ENCODE peak calls at places on chromosomes 5 and 9, in five cellular contexts. I is prostate gland, W is spleen, C is tibial nerve, G is sigmoid colon. O is an unnamed sample. For H3K36me3, the result is how much of the 10 kb centered on the place peaks cover.

GRCh38 chr5:137754961-137755762 is 999 bp upstream of the HNRNPA0 start:
- DNase-seq in I (no peak), W (peak), C (no peak), G (no peak), O (no peak)

GRCh38 chr9:7394007-7394774 is 405.4 kb downstream of the DMAC1 start:
- DNase-seq in I (no peak), W (no peak), C (no peak), G (no peak), O (no peak)

GRCh38 chr5:72241346-72242003 is 78.6 kb downstream of the MRPS27 start:
- DNase-seq in I (no peak), W (no peak), C (no peak), G (no peak), O (no peak)

GRCh38 chr9:37229882-37230482 is 109.6 kb downstream of the ZCCHC7 start:
- DNase-seq in I (no peak), W (no peak), C (no peak), G (no peak), O (peak)

GRCh38 chr5:31194892-31195291 is 1.4 kb downstream of the CDH6 start:
- DNase-seq in I (no peak), W (no peak), C (no peak), G (no peak), O (peak)

GRCh38 chr9:106420511-106420944 is 442.4 kb upstream of the ZNF462 start:
- DNase-seq in I (no peak), W (no peak), C (no peak), G (no peak), O (peak)

GRCh38 chr5:114191441-114191840 is 170.4 kb upstream of the KCNN2 start:
- DNase-seq in I (no peak), W (no peak), C (no peak), G (no peak), O (no peak)

GRCh38 chr9:109017061-109017460 is 3.8 kb upstream of the CTNNAL1 start:
- DNase-seq in I (no peak), W (no peak), C (no peak), G (no peak), O (no peak)

GRCh38 chr5:94849324-94849723 is 230.9 kb downstream of the SLF1 start:
- DNase-seq in I (no peak), W (no peak), C (no peak), G (no peak), O (no peak)

GRCh38 chr5:44888435-44888834 is 79.7 kb downstream of the MRPS30 start:
- DNase-seq in I (no peak), W (no peak), C (no peak), G (no peak), O (no peak)

GRCh38 chr5:10701567-10702039 is 59.4 kb downstream of the DAP start:
- DNase-seq in I (peak), W (no peak), C (no peak), G (no peak), O (peak)

GRCh38 chr9:124621371-124622328 is 114.5 kb upstream of the NR5A1 start:
- DNase-seq in I (no peak), W (no peak), C (no peak), G (no peak), O (peak)

GRCh38 chr5:180027449-180028089 is 44.0 kb downstream of the RNF130 start:
- DNase-seq in I (no peak), W (no peak), C (no peak), G (no peak), O (no peak)

GRCh38 chr5:88770290-88771257 is 112.4 kb downstream of the MEF2C start:
- DNase-seq in I (no peak), W (no peak), C (no peak), G (no peak), O (peak)

GRCh38 chr5:7644723-7645122 is 206.2 kb downstream of the CFAP90 start:
- DNase-seq in I (no peak), W (no peak), C (no peak), G (no peak), O (no peak)

GRCh38 chr9:72586388-72587160 is 65.2 kb downstream of the TMC1 start:
- DNase-seq in I (no peak), W (no peak), C (no peak), G (no peak), O (peak)

GRCh38 chr5:43033845-43034590 is 6.1 kb downstream of the ANXA2R start:
- DNase-seq in I (no peak), W (no peak), C (no peak), G (no peak), O (no peak)

GRCh38 chr9:111572945-111573604 is 26.4 kb downstream of the PTGR1 start:
- DNase-seq in I (no peak), W (no peak), C (no peak), G (no peak), O (peak)

GRCh38 chr9:106587021-106587420 is 275.9 kb upstream of the ZNF462 start:
- DNase-seq in I (no peak), W (no peak), C (no peak), G (no peak), O (no peak)

GRCh38 chr9:117551171-117551570 is 136.3 kb upstream of the ASTN2 start:
- DNase-seq in I (no peak), W (no peak), C (no peak), G (no peak), O (no peak)

GRCh38 chr5:145568581-145568980 is 266.6 kb downstream of the PRELID2 start:
- DNase-seq in I (no peak), W (no peak), C (no peak), G (no peak), O (no peak)

GRCh38 chr5:132704875-132705274 is 31.1 kb downstream of the IL4 start:
- DNase-seq in I (no peak), W (no peak), C (no peak), G (no peak), O (peak)

GRCh38 chr5:112951124-112951702 is 25.4 kb upstream of the DCP2 start:
- DNase-seq in I (no peak), W (no peak), C (no peak), G (no peak), O (no peak)

GRCh38 chr9:135116892-135117680 is 29.6 kb downstream of the OLFM1 start:
- DNase-seq in I (no peak), W (no peak), C (no peak), G (no peak), O (no peak)

GRCh38 chr9:135122316-135122715 is 34.8 kb downstream of the OLFM1 start:
- DNase-seq in I (no peak), W (no peak), C (no peak), G (no peak), O (no peak)

GRCh38 chr9:135123145-135123544 is 35.7 kb downstream of the OLFM1 start:
- DNase-seq in I (no peak), W (no peak), C (no peak), G (no peak), O (no peak)

GRCh38 chr9:135119496-135120064 is 32.1 kb downstream of the OLFM1 start:
- DNase-seq in I (no peak), W (no peak), C (no peak), G (no peak), O (no peak)

DNA sequence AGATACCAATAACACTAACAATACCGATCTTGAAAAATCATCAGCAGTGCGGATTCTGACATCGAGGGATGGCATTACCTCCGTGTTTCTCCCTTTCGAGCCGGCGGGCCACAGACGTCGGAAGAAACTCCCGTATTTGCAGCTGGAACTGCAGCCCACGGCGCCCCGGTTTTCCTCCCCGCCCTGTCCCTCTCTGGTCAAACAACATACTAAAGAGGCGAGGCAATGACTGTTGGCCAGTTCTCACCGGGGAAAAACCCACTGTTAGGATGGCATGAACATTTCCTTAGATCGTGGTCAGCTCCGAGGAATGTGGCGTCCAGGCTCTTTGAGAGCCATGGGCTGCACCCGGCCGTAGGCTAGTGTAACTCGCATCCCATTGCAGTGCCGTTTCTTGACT is 32.8 kb downstream of the OLFM1 start:
- DNase-seq in I (no peak), W (no peak), C (no peak), G (no peak), O (no peak)
- H3K36me3 ChIP-seq in I (under half), W (under half), C (under half), G (under half), O (under half)

GRCh38 chr9:121634800-121635261 is 16.6 kb upstream of the DAB2IP start:
- DNase-seq in I (no peak), W (no peak), C (no peak), G (no peak), O (no peak)
- TF ChIP-seq CTCF in I (no peak), W (peak), C (peak), G (peak), O (peak)

GRCh38 chr9:83477571-83477970 is 60.6 kb downstream of the FRMD3 start:
- DNase-seq in I (no peak), W (no peak), C (no peak), G (no peak), O (no peak)
- H3K27ac ChIP-seq in I (no peak), W (no peak), C (no peak), G (no peak), O (no peak)

GRCh38 chr5:139667730-139668063 is 19.5 kb downstream of the CXXC5 start:
- DNase-seq in I (no peak), W (no peak), C (no peak), G (no peak), O (peak)
- H3K36me3 ChIP-seq in I (under half), W (under half), C (under half), G (under half), O (under half)

GRCh38 chr5:173204185-173204979 is 30.6 kb downstream of the NKX2-5 start:
- DNase-seq in I (no peak), W (no peak), C (no peak), G (no peak), O (peak)
- TF ChIP-seq CTCF in I (no peak), W (peak), C (no peak), G (no peak), O (peak)

GRCh38 chr5:139678283-139678613 is 30.1 kb downstream of the CXXC5 start:
- DNase-seq in I (no peak), W (no peak), C (no peak), G (no peak), O (no peak)
- H3K27ac ChIP-seq in I (no peak), W (no peak), C (peak), G (peak), O (no peak)

GRCh38 chr5:171400169-171400568 is 12.5 kb downstream of the NPM1 start:
- DNase-seq in I (no peak), W (no peak), C (no peak), G (no peak), O (no peak)
- H3K36me3 ChIP-seq in I (under half), W (under half), C (half or more), G (half or more), O (half or more)

DNA sequence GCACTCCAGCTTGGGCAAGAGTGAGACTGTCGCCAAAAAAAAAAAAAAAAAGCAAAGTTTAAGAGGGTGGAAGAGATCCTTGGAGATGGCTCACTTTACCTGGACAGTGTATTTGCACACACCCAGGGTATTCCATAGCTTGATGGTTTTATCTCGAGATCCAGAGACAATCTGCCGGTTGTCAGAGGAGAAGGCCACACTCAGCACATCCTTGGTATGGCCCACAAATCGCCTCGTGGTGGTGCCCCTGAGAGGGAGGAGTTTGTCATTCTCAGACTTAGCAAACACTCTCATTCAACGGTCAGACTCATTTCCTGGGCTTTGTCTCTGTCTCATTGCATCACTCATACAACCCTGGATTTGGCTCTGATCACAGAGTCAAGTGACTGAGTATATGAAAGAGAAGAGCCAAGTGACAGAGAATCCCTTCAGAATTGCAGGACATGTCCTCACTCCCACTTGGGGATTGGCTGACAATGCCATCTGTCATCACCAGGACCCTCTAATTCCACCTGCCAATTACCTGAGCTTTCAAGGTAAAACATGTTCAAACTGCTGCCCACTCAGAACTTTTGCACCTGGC is 2.2 kb downstream of the RACK1 start:
- DNase-seq in I (no peak), W (no peak), C (no peak), G (peak), O (peak)
- TF ChIP-seq CTCF in I (no peak), W (no peak), C (no peak), G (no peak), O (peak)

DNA sequence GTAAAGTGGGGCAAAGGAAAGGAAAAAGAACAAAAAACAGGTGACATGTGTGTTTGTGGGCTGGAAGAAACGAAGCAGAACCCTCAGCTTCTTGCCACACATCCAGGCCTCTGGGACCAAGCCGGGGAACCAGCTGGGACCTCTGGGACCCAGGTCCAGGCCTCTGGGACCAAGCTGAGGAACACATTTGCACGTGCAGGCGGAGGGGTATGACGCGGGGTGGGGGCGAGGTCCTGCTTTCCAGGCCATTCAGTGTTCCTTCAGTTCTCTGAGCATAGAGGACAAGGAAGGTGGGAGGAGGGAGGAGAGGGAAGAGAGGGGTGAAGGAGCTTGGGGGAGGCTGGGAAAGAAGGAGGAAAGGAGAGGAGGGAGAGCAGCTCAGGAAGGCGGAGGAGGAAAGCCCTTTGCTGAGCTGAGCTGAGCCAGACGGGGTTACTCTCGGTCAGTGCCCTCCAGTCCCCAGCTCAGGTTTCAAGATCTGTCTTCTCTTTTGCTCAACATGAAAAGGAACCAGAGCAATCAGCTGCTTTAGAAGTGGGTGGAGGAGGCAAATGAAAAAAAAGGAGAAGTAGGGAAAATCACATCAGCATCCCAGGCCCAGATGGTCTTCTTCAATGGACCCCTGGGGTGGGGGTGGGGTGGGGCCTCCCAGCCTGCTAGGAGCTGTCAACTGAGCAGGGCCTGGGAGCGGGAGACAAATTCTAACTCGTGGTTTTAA is 59.1 kb downstream of the ABCA1 start:
- DNase-seq in I (peak), W (peak), C (peak), G (peak), O (peak)
- H3K27ac ChIP-seq in I (peak), W (peak), C (peak), G (peak), O (peak)

GRCh38 chr5:37055383-37055990 is 178.9 kb downstream of the NIPBL start:
- DNase-seq in I (no peak), W (no peak), C (no peak), G (no peak), O (no peak)
- H3K36me3 ChIP-seq in I (under half), W (under half), C (half or more), G (half or more), O (under half)